ENCODE peak calls at places on chromosomes 2 and 18, in ten cellular contexts. M is heart right ventricle, N is psoas muscle, J is stomach, K is lower lobe of right lung, B is neural progenitor cell, C is right atrium auricular region, D is endothelial cell of umbilical vein, Y is foreskin keratinocyte, G is spleen. T is an unnamed sample.

GRCh38 chr2:109059474-109060165 is 69.4 kb upstream of the SH3RF3 start:
- DNase-seq in M (peak; percentile 47), N (no peak), J (peak; percentile 85), K (no peak), B (no peak), C (peak; percentile 11), D (no peak), Y (no peak), G (peak; percentile 62), T (no peak)

GRCh38 chr18:23878336-23878900 is 136.1 kb upstream of the TTC39C start:
- DNase-seq in M (no peak), N (no peak), J (no peak), K (no peak), B (no peak), C (no peak), D (no peak), Y (peak; percentile 73), G (no peak), T (no peak)

GRCh38 chr2:36449943-36450392 is 94.4 kb downstream of the CRIM1 start:
- DNase-seq in M (no peak), N (no peak), J (no peak), K (no peak), B (no peak), C (no peak), D (no peak), Y (no peak), G (no peak), T (no peak)

GRCh38 chr2:6906165-6906751 is 11.0 kb upstream of the RNF144A start:
- DNase-seq in M (no peak), N (no peak), J (no peak), K (no peak), B (no peak), C (no peak), D (no peak), Y (peak; percentile 15), G (no peak), T (no peak)

GRCh38 chr2:84808279-84808678 is 72.6 kb downstream of the TRABD2A start:
- DNase-seq in M (no peak), N (no peak), J (no peak), K (no peak), B (no peak), C (no peak), D (no peak), Y (no peak), G (no peak), T (no peak)

GRCh38 chr2:220837226-220837625 is 734.9 kb downstream of the EPHA4 start:
- DNase-seq in M (no peak), N (no peak), J (no peak), K (no peak), B (peak; percentile 5), C (no peak), D (no peak), Y (no peak), G (no peak), T (no peak)

GRCh38 chr18:67864677-67865340 is 348.3 kb upstream of the DSEL start:
- DNase-seq in M (no peak), N (no peak), J (no peak), K (no peak), B (peak; percentile 5), C (no peak), D (peak; percentile 34), Y (peak; percentile 18), G (no peak), T (no peak)

GRCh38 chr2:6312377-6312776 is 553.3 kb downstream of the CMPK2 start:
- DNase-seq in M (no peak), N (no peak), J (no peak), K (no peak), B (no peak), C (no peak), D (no peak), Y (no peak), G (no peak), T (no peak)

GRCh38 chr18:46051731-46052461 is 20.2 kb downstream of the PSTPIP2 start:
- DNase-seq in M (no peak), N (no peak), J (peak; percentile 53), K (no peak), B (no peak), C (no peak), D (no peak), Y (peak; percentile 70), G (no peak), T (no peak)

GRCh38 chr2:46294185-46294836 is 2.9 kb upstream of the EPAS1 start:
- DNase-seq in M (no peak), N (no peak), J (no peak), K (no peak), B (peak; percentile 74), C (peak; percentile 54), D (peak; percentile 44), Y (no peak), G (no peak), T (no peak)

GRCh38 chr2:80589070-80589469 is 284.5 kb upstream of the LRRTM1 start:
- DNase-seq in M (no peak), N (no peak), J (no peak), K (no peak), B (no peak), C (no peak), D (no peak), Y (no peak), G (no peak), T (no peak)

GRCh38 chr18:50578651-50579050 is 18.8 kb downstream of the MAPK4 start:
- DNase-seq in M (no peak), N (no peak), J (no peak), K (no peak), B (no peak), C (no peak), D (no peak), Y (peak; percentile 82), G (no peak), T (no peak)

GRCh38 chr2:96884299-96885156 is 14.6 kb upstream of the SEMA4C start:
- DNase-seq in M (no peak), N (no peak), J (no peak), K (no peak), B (no peak), C (no peak), D (no peak), Y (peak; percentile 54), G (no peak), T (no peak)

GRCh38 chr2:233983445-233983844 is 66.3 kb downstream of the TRPM8 start:
- DNase-seq in M (no peak), N (no peak), J (no peak), K (no peak), B (no peak), C (no peak), D (no peak), Y (no peak), G (no peak), T (no peak)

GRCh38 chr2:225466891-225467604 is 67.5 kb downstream of the NYAP2 start:
- DNase-seq in M (no peak), N (no peak), J (no peak), K (no peak), B (no peak), C (no peak), D (no peak), Y (peak; percentile 51), G (no peak), T (no peak)

GRCh38 chr2:45675130-45675812 is 23.8 kb downstream of the PRKCE start:
- DNase-seq in M (peak; percentile 49), N (no peak), J (peak; percentile 78), K (peak; percentile 50), B (no peak), C (no peak), D (no peak), Y (peak; percentile 85), G (no peak), T (peak; percentile 67)

GRCh38 chr18:61953641-61954040 is 60.8 kb upstream of the RNF152 start:
- DNase-seq in M (no peak), N (no peak), J (no peak), K (no peak), B (no peak), C (no peak), D (no peak), Y (no peak), G (no peak), T (no peak)

GRCh38 chr2:199370150-199370780 is 87.5 kb downstream of the SATB2 start:
- DNase-seq in M (no peak), N (no peak), J (no peak), K (no peak), B (no peak), C (no peak), D (no peak), Y (no peak), G (no peak), T (no peak)

GRCh38 chr18:23135679-23136325 is 517 bp downstream of the CABLES1 start:
- DNase-seq in M (no peak), N (peak; percentile 46), J (peak; percentile 55), K (peak; percentile 61), B (peak; percentile 82), C (no peak), D (no peak), Y (no peak), G (peak; percentile 86), T (peak; percentile 77)

DNA sequence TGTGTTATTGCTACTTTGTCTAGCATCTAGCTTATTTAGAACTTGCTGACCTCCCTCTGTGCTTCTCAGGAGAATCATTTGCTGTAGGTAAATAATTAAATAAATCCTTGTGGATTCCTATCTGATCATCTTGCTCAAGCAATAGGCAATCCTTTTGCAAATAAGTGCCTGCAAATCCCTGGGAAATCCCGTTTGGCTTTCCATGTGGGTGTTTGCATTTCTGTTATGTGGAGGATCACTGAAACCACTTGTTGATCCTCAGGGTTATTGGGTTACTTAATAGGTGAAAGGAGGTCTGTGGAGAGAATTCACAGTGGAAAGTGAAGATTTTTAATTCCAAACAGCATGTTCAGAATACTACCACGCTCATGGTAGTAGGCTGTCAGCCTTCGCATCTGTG is 72.4 kb downstream of the GULP1 start:
- DNase-seq in M (no peak), N (no peak), J (no peak), K (no peak), B (no peak), C (no peak), D (no peak), Y (no peak), G (no peak), T (no peak)
- TF ChIP-seq CTCF in M (no peak), N (no peak), J (no peak), K (no peak), B (no peak), C (no peak), D (no peak), Y (no peak), G (no peak), T (no peak)

GRCh38 chr18:58308463-58308862 is 264.4 kb downstream of the NEDD4L start:
- DNase-seq in M (no peak), N (no peak), J (no peak), K (no peak), B (no peak), C (no peak), D (no peak), Y (no peak), G (no peak), T (no peak)
- H3K27ac ChIP-seq in M (peak overlapping the region; percentile 82), N (peak overlapping the region; percentile 81), J (peak overlapping the region; percentile 81), K (peak overlapping the region; percentile 83), B (no peak overlapping the region), C (no peak overlapping the region), D (no peak overlapping the region), Y (no peak overlapping the region), G (no peak overlapping the region), T (no peak overlapping the region)

GRCh38 chr2:217906787-217907186 is 96.0 kb downstream of the TNS1 start:
- DNase-seq in M (peak; percentile 69), N (no peak), J (no peak), K (peak; percentile 84), B (no peak), C (no peak), D (no peak), Y (no peak), G (no peak), T (peak; percentile 83)
- H3K4me1 ChIP-seq in M (peaks cover 98% of the 10 kb centered on the region), N (peaks cover 91% of the 10 kb centered on the region), J (peaks cover 84% of the 10 kb centered on the region), K (peaks cover 98% of the 10 kb centered on the region), B (peaks cover 6% of the 10 kb centered on the region), C (peaks cover 100% of the 10 kb centered on the region), D (peaks cover 30% of the 10 kb centered on the region), Y (no peaks in the 10 kb centered on the region), G (peaks cover 68% of the 10 kb centered on the region), T (peaks cover 93% of the 10 kb centered on the region)

GRCh38 chr18:21745234-21745633 is 4.6 kb downstream of the MIB1 start:
- DNase-seq in M (no peak), N (no peak), J (no peak), K (no peak), B (no peak), C (no peak), D (no peak), Y (no peak), G (no peak), T (no peak)
- TF ChIP-seq CTCF in M (no peak), N (no peak), J (no peak), K (no peak), B (peak; percentile 9), C (no peak), D (no peak), Y (peak; percentile 20), G (no peak), T (no peak)

T was measured in upper lobe of right lung.